ENCODE peak calls at places on chromosomes 11 and 22, in four cellular contexts. One of them, this sample, is unnamed.

GRCh38 chr11:18221274-18221876 is 15.2 kb downstream of the SAA4 start:
- DNase-seq in colonic mucosa: no peak
- DNase-seq in tibial nerve: no peak
- DNase-seq in CD8-positive, alpha-beta T cell: no peak
- DNase-seq in this sample: no peak

GRCh38 chr22:46917702-46918101 is 155.3 kb downstream of the TBC1D22A start:
- DNase-seq in colonic mucosa: peak; percentile 6
- DNase-seq in CD8-positive, alpha-beta T cell: no peak
- DNase-seq in tibial nerve: no peak
- DNase-seq in this sample: no peak

GRCh38 chr11:109405671-109406070 is 16.3 kb upstream of the C11orf87 start:
- DNase-seq in CD8-positive, alpha-beta T cell: no peak
- DNase-seq in tibial nerve: no peak
- DNase-seq in colonic mucosa: no peak
- DNase-seq in this sample: no peak

GRCh38 chr22:38009000-38009806 is 24.8 kb upstream of the SOX10 start:
- DNase-seq in tibial nerve: no peak
- DNase-seq in CD8-positive, alpha-beta T cell: no peak
- DNase-seq in colonic mucosa: no peak
- DNase-seq in this sample: no peak

GRCh38 chr22:27260087-27260730 is 541.3 kb downstream of the MN1 start:
- DNase-seq in colonic mucosa: no peak
- DNase-seq in tibial nerve: no peak
- DNase-seq in CD8-positive, alpha-beta T cell: no peak
- DNase-seq in this sample: no peak

GRCh38 chr22:49961601-49962011 is 1.0 kb downstream of the PIM3 start:
- DNase-seq in colonic mucosa: peak; percentile 38
- DNase-seq in CD8-positive, alpha-beta T cell: no peak
- DNase-seq in tibial nerve: no peak
- DNase-seq in this sample: no peak

GRCh38 chr22:26751217-26751616 is 93.8 kb downstream of the MIAT start:
- DNase-seq in tibial nerve: no peak
- DNase-seq in colonic mucosa: no peak
- DNase-seq in CD8-positive, alpha-beta T cell: no peak
- DNase-seq in this sample: no peak

GRCh38 chr11:133710241-133710640 is 135.1 kb downstream of the SPATA19 start:
- DNase-seq in tibial nerve: no peak
- DNase-seq in CD8-positive, alpha-beta T cell: no peak
- DNase-seq in colonic mucosa: no peak
- DNase-seq in this sample: no peak

GRCh38 chr11:111598546-111598945 is 3.7 kb upstream of the SIK2 start:
- DNase-seq in colonic mucosa: no peak
- DNase-seq in tibial nerve: no peak
- DNase-seq in CD8-positive, alpha-beta T cell: no peak
- DNase-seq in this sample: no peak

GRCh38 chr11:45736424-45736823 is 68.5 kb upstream of the SLC35C1 start:
- DNase-seq in tibial nerve: no peak
- DNase-seq in colonic mucosa: no peak
- DNase-seq in CD8-positive, alpha-beta T cell: no peak
- DNase-seq in this sample: no peak

GRCh38 chr22:28548411-28548810 is 131.2 kb downstream of the TTC28 start:
- DNase-seq in tibial nerve: no peak
- DNase-seq in colonic mucosa: no peak
- DNase-seq in CD8-positive, alpha-beta T cell: no peak
- DNase-seq in this sample: no peak

GRCh38 chr22:37549704-37550059 is 10.6 kb upstream of the CDC42EP1 start:
- DNase-seq in colonic mucosa: no peak
- DNase-seq in tibial nerve: no peak
- DNase-seq in CD8-positive, alpha-beta T cell: no peak
- DNase-seq in this sample: no peak

GRCh38 chr11:19441752-19442553 is 201.2 kb upstream of the E2F8 start:
- DNase-seq in CD8-positive, alpha-beta T cell: no peak
- DNase-seq in tibial nerve: no peak
- DNase-seq in colonic mucosa: no peak
- DNase-seq in this sample: no peak

GRCh38 chr22:46758098-46758497 is 4.4 kb upstream of the TBC1D22A start:
- DNase-seq in CD8-positive, alpha-beta T cell: no peak
- DNase-seq in colonic mucosa: no peak
- DNase-seq in tibial nerve: no peak
- DNase-seq in this sample: no peak

GRCh38 chr22:49968313-49968830 is 7.8 kb downstream of the PIM3 start:
- DNase-seq in CD8-positive, alpha-beta T cell: no peak
- DNase-seq in tibial nerve: no peak
- DNase-seq in colonic mucosa: peak; percentile 20
- DNase-seq in this sample: peak; percentile 49

GRCh38 chr22:31055322-31056159 is 25.6 kb upstream of the SMTN start:
- DNase-seq in tibial nerve: peak; percentile 77
- DNase-seq in CD8-positive, alpha-beta T cell: no peak
- DNase-seq in colonic mucosa: peak; percentile 73
- DNase-seq in this sample: peak; percentile 80

GRCh38 chr11:91926967-91927366 is 297.7 kb upstream of the FAT3 start:
- DNase-seq in CD8-positive, alpha-beta T cell: no peak
- DNase-seq in tibial nerve: no peak
- DNase-seq in colonic mucosa: no peak
- DNase-seq in this sample: no peak

GRCh38 chr22:50481440-50482106 is at the start of gene ADM2:
- DNase-seq in colonic mucosa: peak; percentile 67
- DNase-seq in CD8-positive, alpha-beta T cell: peak; percentile 72
- DNase-seq in tibial nerve: no peak
- DNase-seq in this sample: peak; percentile 61

GRCh38 chr11:78784321-78785061 is 209.8 kb upstream of the NARS2 start:
- DNase-seq in colonic mucosa: no peak
- DNase-seq in CD8-positive, alpha-beta T cell: no peak
- DNase-seq in tibial nerve: no peak
- DNase-seq in this sample: no peak

GRCh38 chr11:78783846-78784245 is 209.2 kb upstream of the NARS2 start:
- DNase-seq in colonic mucosa: no peak
- DNase-seq in tibial nerve: no peak
- DNase-seq in CD8-positive, alpha-beta T cell: no peak
- DNase-seq in this sample: no peak

GRCh38 chr11:78786746-78787145 is 212.1 kb upstream of the NARS2 start:
- DNase-seq in tibial nerve: no peak
- DNase-seq in CD8-positive, alpha-beta T cell: no peak
- DNase-seq in colonic mucosa: no peak
- DNase-seq in this sample: no peak

GRCh38 chr11:78787696-78788095 is 213.0 kb upstream of the NARS2 start:
- DNase-seq in colonic mucosa: no peak
- DNase-seq in CD8-positive, alpha-beta T cell: no peak
- DNase-seq in tibial nerve: no peak
- DNase-seq in this sample: no peak

GRCh38 chr11:78786086-78786485 is 211.4 kb upstream of the NARS2 start:
- DNase-seq in colonic mucosa: no peak
- DNase-seq in CD8-positive, alpha-beta T cell: no peak
- DNase-seq in tibial nerve: no peak
- DNase-seq in this sample: no peak
- H3K4me1 ChIP-seq in colonic mucosa: no peaks in the 10 kb centered on the region
- H3K4me1 ChIP-seq in CD8-positive, alpha-beta T cell: no peaks in the 10 kb centered on the region
- H3K4me1 ChIP-seq in tibial nerve: peaks cover 5% of the 10 kb centered on the region
- H3K4me1 ChIP-seq in this sample: no peaks in the 10 kb centered on the region

GRCh38 chr11:2074266-2074825 is 64.8 kb downstream of the IGF2 start:
- DNase-seq in tibial nerve: no peak
- DNase-seq in CD8-positive, alpha-beta T cell: no peak
- DNase-seq in colonic mucosa: no peak
- DNase-seq in this sample: no peak
- TF ChIP-seq CTCF in tibial nerve: no peak
- TF ChIP-seq CTCF in CD8-positive, alpha-beta T cell: no peak
- TF ChIP-seq CTCF in colonic mucosa: no peak
- TF ChIP-seq CTCF in this sample: no peak

GRCh38 chr11:31956310-31956709 is 134.6 kb upstream of the RCN1 start:
- DNase-seq in tibial nerve: no peak
- DNase-seq in CD8-positive, alpha-beta T cell: no peak
- DNase-seq in colonic mucosa: no peak
- DNase-seq in this sample: no peak
- H3K4me3 ChIP-seq in tibial nerve: no peak overlapping the region
- H3K4me3 ChIP-seq in CD8-positive, alpha-beta T cell: no peak overlapping the region
- H3K4me3 ChIP-seq in colonic mucosa: no peak overlapping the region
- H3K4me3 ChIP-seq in this sample: no peak overlapping the region

GRCh38 chr11:76119779-76120178 is 86.5 kb downstream of the WNT11 start:
- DNase-seq in tibial nerve: no peak
- DNase-seq in colonic mucosa: peak; percentile 37
- DNase-seq in CD8-positive, alpha-beta T cell: no peak
- DNase-seq in this sample: no peak

GRCh38 chr11:76123243-76123642 is 83.1 kb downstream of the WNT11 start:
- DNase-seq in colonic mucosa: no peak
- DNase-seq in CD8-positive, alpha-beta T cell: no peak
- DNase-seq in tibial nerve: no peak
- DNase-seq in this sample: no peak

GRCh38 chr11:76119032-76119431 is 87.3 kb downstream of the WNT11 start:
- DNase-seq in CD8-positive, alpha-beta T cell: no peak
- DNase-seq in colonic mucosa: no peak
- DNase-seq in tibial nerve: no peak
- DNase-seq in this sample: no peak

GRCh38 chr11:76124905-76125566 is 81.3 kb downstream of the WNT11 start:
- DNase-seq in tibial nerve: no peak
- DNase-seq in colonic mucosa: no peak
- DNase-seq in CD8-positive, alpha-beta T cell: no peak
- DNase-seq in this sample: no peak

DNA sequence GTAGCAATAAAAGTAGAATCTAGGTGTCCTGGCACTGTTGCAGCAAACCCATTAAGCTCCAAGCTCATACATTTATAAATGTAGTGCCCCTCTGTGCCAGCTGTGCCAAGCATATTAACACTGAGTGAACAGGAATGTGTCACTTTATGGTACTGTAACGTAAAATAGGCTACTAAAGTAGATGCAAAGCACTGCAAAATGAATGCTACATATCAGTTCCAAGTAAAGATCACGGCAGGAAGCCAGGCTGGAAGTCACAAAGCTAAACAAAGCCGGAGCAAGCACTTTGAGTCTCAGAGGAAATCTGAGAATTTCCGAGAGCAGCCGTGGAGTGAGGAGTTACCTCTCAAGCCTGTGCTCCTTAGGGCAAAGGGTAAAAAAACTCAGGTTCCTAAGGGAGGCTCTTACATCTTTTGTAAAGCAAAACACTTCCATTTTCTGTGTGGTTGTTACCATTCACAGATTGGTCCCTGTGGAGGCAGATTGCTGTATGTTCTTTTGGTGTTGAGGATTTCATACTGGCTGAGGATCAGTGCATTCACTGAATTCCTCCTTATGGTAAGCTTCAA is 85.7 kb downstream of the WNT11 start:
- DNase-seq in colonic mucosa: peak; percentile 52
- DNase-seq in tibial nerve: no peak
- DNase-seq in CD8-positive, alpha-beta T cell: no peak
- DNase-seq in this sample: peak; percentile 60
- H3K4me1 ChIP-seq in colonic mucosa: peaks cover 4% of the 10 kb centered on the region
- H3K4me1 ChIP-seq in tibial nerve: peaks cover 46% of the 10 kb centered on the region
- H3K4me1 ChIP-seq in CD8-positive, alpha-beta T cell: no peaks in the 10 kb centered on the region
- H3K4me1 ChIP-seq in this sample: peaks cover 2% of the 10 kb centered on the region

GRCh38 chr22:39972656-39973055 is 12.5 kb downstream of the TMA7B start:
- DNase-seq in tibial nerve: no peak
- DNase-seq in CD8-positive, alpha-beta T cell: no peak
- DNase-seq in colonic mucosa: no peak
- DNase-seq in this sample: no peak
- TF ChIP-seq CTCF in tibial nerve: no peak
- TF ChIP-seq CTCF in CD8-positive, alpha-beta T cell: no peak
- TF ChIP-seq CTCF in colonic mucosa: no peak
- TF ChIP-seq CTCF in this sample: no peak

DNA sequence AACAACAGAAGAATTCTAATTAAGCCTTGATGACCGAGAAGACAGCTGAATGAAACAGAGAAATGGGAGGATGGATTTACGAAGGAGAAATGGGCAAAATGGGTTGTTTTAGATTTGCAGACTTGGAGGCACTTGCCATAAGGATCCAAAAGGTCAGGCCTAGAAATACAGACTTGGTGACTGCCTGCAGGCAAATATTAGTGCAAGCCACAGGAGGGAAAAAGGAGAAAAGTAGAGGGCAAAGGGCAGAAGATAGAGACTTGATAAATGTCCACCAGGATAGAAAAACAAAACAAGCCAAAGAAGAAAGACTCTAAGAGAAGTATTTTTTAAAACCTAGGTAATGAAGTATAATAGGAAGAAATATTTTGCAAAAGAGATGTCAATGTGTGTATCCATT is 13.1 kb downstream of the CCDC34 start:
- DNase-seq in tibial nerve: no peak
- DNase-seq in colonic mucosa: no peak
- DNase-seq in CD8-positive, alpha-beta T cell: no peak
- DNase-seq in this sample: no peak
- H3K4me3 ChIP-seq in tibial nerve: no peak overlapping the region
- H3K4me3 ChIP-seq in colonic mucosa: no peak overlapping the region
- H3K4me3 ChIP-seq in CD8-positive, alpha-beta T cell: no peak overlapping the region
- H3K4me3 ChIP-seq in this sample: no peak overlapping the region

DNA sequence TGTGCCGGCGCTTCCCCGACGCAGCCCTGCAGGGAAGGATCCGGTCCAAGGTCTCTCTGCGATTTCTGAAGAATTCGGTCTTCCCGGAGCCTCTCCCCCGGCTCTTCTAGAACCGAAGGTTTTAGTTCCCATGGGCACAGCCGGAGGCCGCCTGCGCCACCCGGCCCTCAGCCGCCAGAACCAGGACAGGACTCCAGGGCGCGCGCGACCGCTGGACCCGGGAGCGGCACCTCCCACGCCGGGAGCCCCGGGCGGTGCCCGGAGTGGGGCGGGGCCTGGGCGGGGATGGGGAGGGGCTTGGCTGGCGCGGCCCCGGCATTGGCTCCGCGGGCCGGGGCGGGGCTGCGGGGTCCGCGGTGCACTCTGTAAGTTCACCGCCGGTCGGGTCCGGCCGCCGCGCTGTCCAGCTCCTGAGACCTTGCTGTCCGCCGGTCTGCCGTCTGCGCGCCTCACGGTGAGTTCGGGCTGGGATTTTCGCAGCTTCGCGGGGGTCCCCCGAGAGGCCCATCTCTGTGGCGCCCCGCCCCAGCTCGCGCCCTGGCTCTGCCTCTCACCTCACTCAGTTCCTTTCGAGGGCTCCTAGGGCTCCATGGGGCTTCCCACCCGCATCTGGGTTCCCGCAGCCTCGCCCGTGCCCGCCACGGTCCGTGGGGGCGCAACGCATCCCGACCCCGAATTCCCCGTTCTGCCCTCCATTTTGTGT is at the start of gene CDC42EP2:
- DNase-seq in tibial nerve: peak; percentile 81
- DNase-seq in colonic mucosa: peak; percentile 92
- DNase-seq in CD8-positive, alpha-beta T cell: peak; percentile 71
- DNase-seq in this sample: peak; percentile 96
- H3K4me1 ChIP-seq in tibial nerve: peaks cover 73% of the 10 kb centered on the region
- H3K4me1 ChIP-seq in colonic mucosa: peaks cover 8% of the 10 kb centered on the region
- H3K4me1 ChIP-seq in CD8-positive, alpha-beta T cell: peaks cover 15% of the 10 kb centered on the region
- H3K4me1 ChIP-seq in this sample: peaks cover 64% of the 10 kb centered on the region

GRCh38 chr11:43579171-43579918 is 101.2 kb upstream of the HSD17B12 start:
- DNase-seq in CD8-positive, alpha-beta T cell: no peak
- DNase-seq in colonic mucosa: no peak
- DNase-seq in tibial nerve: no peak
- DNase-seq in this sample: no peak
- TF ChIP-seq CTCF in CD8-positive, alpha-beta T cell: no peak
- TF ChIP-seq CTCF in colonic mucosa: no peak
- TF ChIP-seq CTCF in tibial nerve: no peak
- TF ChIP-seq CTCF in this sample: no peak